ENCODE peak calls at places on chromosomes 4 and X, in five cellular contexts. Z is activated naive CD8-positive, alpha-beta T cell treated with anti-CD3 and anti-CD28 coated beads, Interleukin-2, amount 50 U/mL, for 24 hours; T is LoVo; E is stimulated activated CD4-positive, alpha-beta T cell treated with anti-CD3 and anti-CD28 coated beads, Interleukin-4, amount 100 ng/mL, for 1 hour; F is GM12865. B is an unnamed sample.

GRCh38 chr4:110681381-110681780 is 58.5 kb upstream of the PITX2 start:
- DNase-seq in E (no peak), F (no peak), Z (no peak), T (no peak), B (no peak)

GRCh38 chr4:2163311-2163821 is 78.6 kb downstream of the HAUS3 start:
- DNase-seq in F (no peak), T (no peak), Z (no peak), E (no peak), B (no peak)

GRCh38 chr4:7217453-7218310 is 25.3 kb downstream of the SORCS2 start:
- DNase-seq in E (no peak), F (no peak), T (no peak), Z (no peak), B (peak; percentile 77)

GRCh38 chr4:152970102-152970820 is 34.1 kb downstream of the FHDC1 start:
- DNase-seq in T (no peak), F (no peak), E (no peak), Z (no peak), B (no peak)

GRCh38 chr4:64539234-64539849 is 130.1 kb upstream of the TECRL start:
- DNase-seq in F (peak; percentile 71), Z (peak; percentile 36), E (no peak), T (peak; percentile 69), B (peak; percentile 55)

GRCh38 chr4:55993994-55994657 is 45.4 kb downstream of the CEP135 start:
- DNase-seq in T (no peak), E (no peak), Z (no peak), F (peak; percentile 36), B (no peak)

GRCh38 chr4:139083533-139084424 is 68.2 kb downstream of the NOCT start:
- DNase-seq in E (peak; percentile 87), T (peak; percentile 86), F (peak; percentile 96), Z (peak; percentile 84), B (peak; percentile 88)

GRCh38 chr4:158496030-158496741 is 25.5 kb upstream of the RXFP1 start:
- DNase-seq in F (peak; percentile 34), E (peak; percentile 14), Z (peak; percentile 26), T (no peak), B (no peak)

GRCh38 chrX:93673869-93674271 is at the start of gene FAM133A:
- DNase-seq in F (no peak), Z (no peak), E (no peak), T (no peak), B (no peak)

GRCh38 chr4:13481569-13481968 is 2.6 kb downstream of the RAB28 start:
- DNase-seq in F (no peak), E (no peak), T (no peak), Z (no peak), B (no peak)

GRCh38 chr4:143773998-143774898 is 73.8 kb upstream of the FREM3 start:
- DNase-seq in E (peak; percentile 31), Z (peak; percentile 34), F (peak; percentile 78), T (peak; percentile 70), B (peak; percentile 50)

GRCh38 chr4:53189011-53189410 is 176.8 kb downstream of the SCFD2 start:
- DNase-seq in F (no peak), Z (no peak), E (no peak), T (no peak), B (no peak)

GRCh38 chrX:123171781-123172180 is 12.3 kb upstream of the GRIA3 start:
- DNase-seq in T (no peak), E (no peak), Z (no peak), F (no peak), B (no peak)

GRCh38 chr4:91577864-91578263 is 725.9 kb upstream of the GRID2 start:
- DNase-seq in F (no peak), E (no peak), Z (no peak), T (no peak), B (no peak)

GRCh38 chr4:19711871-19712270 is 539.8 kb upstream of the SLIT2 start:
- DNase-seq in F (no peak), E (no peak), Z (no peak), T (no peak), B (no peak)

GRCh38 chrX:117327306-117327705 is 789.3 kb downstream of the KLHL13 start:
- DNase-seq in Z (no peak), T (no peak), F (no peak), E (no peak), B (no peak)

GRCh38 chr4:140150886-140151699 is 2.9 kb downstream of the MAML3 start:
- DNase-seq in T (peak; percentile 90), Z (peak; percentile 69), F (peak; percentile 35), E (peak; percentile 57), B (peak; percentile 82)

GRCh38 chr4:5186584-5187170 is 135.4 kb downstream of the STK32B start:
- DNase-seq in T (no peak), E (no peak), Z (no peak), F (no peak), B (no peak)

GRCh38 chr4:5863461-5864113 is 29.3 kb downstream of the CRMP1 start:
- DNase-seq in F (peak; percentile 15), Z (peak; percentile 63), T (peak; percentile 37), E (peak; percentile 40), B (peak; percentile 65)

GRCh38 chr4:7829687-7830580 is 109.7 kb downstream of the AFAP1 start:
- DNase-seq in E (no peak), Z (no peak), T (no peak), F (no peak), B (no peak)

GRCh38 chrX:138917781-138918180 is 206.3 kb upstream of the FGF13 start:
- DNase-seq in E (no peak), T (no peak), Z (no peak), F (no peak), B (no peak)

GRCh38 chr4:123830920-123831319 is 434.3 kb downstream of the SPRY1 start:
- DNase-seq in E (no peak), T (no peak), Z (no peak), F (no peak), B (no peak)

GRCh38 chr4:189940178-189941004 is at the start of gene FRG1:
- DNase-seq in Z (peak; percentile 96), E (peak; percentile 98), T (peak; percentile 92), F (peak; percentile 97), B (peak; percentile 88)

GRCh38 chrX:148457279-148457678 is 43.1 kb upstream of the AFF2 start:
- DNase-seq in T (no peak), E (no peak), Z (no peak), F (peak; percentile 36), B (no peak)

GRCh38 chr4:121796283-121796682 is 4.8 kb upstream of the EXOSC9 start:
- DNase-seq in F (no peak), T (no peak), E (no peak), Z (no peak), B (no peak)

GRCh38 chr4:145130788-145131398 is 32.8 kb downstream of the ABCE1 start:
- DNase-seq in T (no peak), E (no peak), Z (no peak), F (no peak), B (no peak)

GRCh38 chr4:91838181-91838861 is 465.4 kb upstream of the GRID2 start:
- DNase-seq in T (no peak), E (no peak), F (no peak), Z (no peak), B (no peak)

GRCh38 chr4:173317003-173317402 is 17.2 kb downstream of the HMGB2 start:
- DNase-seq in Z (no peak), F (no peak), E (no peak), T (no peak), B (no peak)

GRCh38 chrX:106243376-106243775 is 75.3 kb downstream of the PWWP3B start:
- DNase-seq in Z (no peak), E (no peak), T (no peak), F (no peak), B (no peak)

GRCh38 chr4:100826808-100827548 is 309.2 kb upstream of the EMCN start:
- DNase-seq in Z (no peak), T (no peak), F (no peak), E (no peak), B (no peak)

GRCh38 chrX:39969099-39969825 is 128.5 kb downstream of the BCOR start:
- DNase-seq in T (peak; percentile 50), E (peak; percentile 7), Z (peak; percentile 6), F (no peak), B (peak; percentile 79)

GRCh38 chr4:18816228-18816891 is 794.8 kb upstream of the LCORL start:
- DNase-seq in T (no peak), F (no peak), E (no peak), Z (no peak), B (no peak)

GRCh38 chr4:57504139-57504538 is 394.0 kb upstream of the IGFBP7 start:
- DNase-seq in F (no peak), Z (no peak), T (peak; percentile 26), E (no peak), B (peak; percentile 8)

GRCh38 chr4:170420255-170420693 is 330.5 kb upstream of the AADAT start:
- DNase-seq in Z (no peak), T (no peak), E (no peak), F (peak; percentile 64), B (no peak)

GRCh38 chrX:108165349-108166111 is 74.0 kb downstream of the ATG4A start:
- DNase-seq in E (no peak), Z (no peak), F (peak; percentile 0), T (no peak), B (peak; percentile 37)

GRCh38 chr4:113512880-113513279 is 248.7 kb downstream of the CAMK2D start:
- DNase-seq in F (no peak), Z (no peak), T (no peak), E (no peak), B (no peak)

GRCh38 chrX:47607091-47607490 is 12.6 kb downstream of the SYN1 start:
- DNase-seq in Z (no peak), E (no peak), T (no peak), F (no peak), B (no peak)

GRCh38 chrX:150886381-150886780 is 12.1 kb downstream of the CD99L2 start:
- DNase-seq in T (no peak), F (no peak), Z (no peak), E (no peak), B (no peak)

B was measured in SW480.